ENCODE peak calls at places on chromosomes 12 and 14, in ten cellular contexts. One of them, this sample, is unnamed.

GRCh38 chr12:2323538-2324261 is 270.9 kb downstream of the CACNA1C start:
- DNase-seq in glutamatergic neuron: no peak
- DNase-seq in Kasumi-1: no peak
- DNase-seq in AG10803: no peak
- DNase-seq in heart right ventricle: peak
- DNase-seq in endothelial cell: no peak
- DNase-seq in HT1080: no peak
- DNase-seq in stimulated activated CD4-positive, alpha-beta T cell treated with anti-CD3 and anti-CD28 coated beads, Interleukin-4, amount 100 ng/mL, for 24 hours: no peak
- DNase-seq in NCI-H524: no peak
- DNase-seq in head of caudate nucleus: no peak
- DNase-seq in this sample: no peak

GRCh38 chr12:124498178-124498869 is 69.1 kb downstream of the NCOR2 start:
- DNase-seq in glutamatergic neuron: no peak
- DNase-seq in Kasumi-1: no peak
- DNase-seq in AG10803: peak
- DNase-seq in heart right ventricle: peak
- DNase-seq in endothelial cell: no peak
- DNase-seq in HT1080: no peak
- DNase-seq in stimulated activated CD4-positive, alpha-beta T cell treated with anti-CD3 and anti-CD28 coated beads, Interleukin-4, amount 100 ng/mL, for 24 hours: no peak
- DNase-seq in NCI-H524: no peak
- DNase-seq in head of caudate nucleus: no peak
- DNase-seq in this sample: no peak

GRCh38 chr14:58465425-58465824 is 37.9 kb downstream of the KIAA0586 start:
- DNase-seq in glutamatergic neuron: no peak
- DNase-seq in Kasumi-1: no peak
- DNase-seq in AG10803: peak
- DNase-seq in heart right ventricle: no peak
- DNase-seq in endothelial cell: no peak
- DNase-seq in HT1080: peak
- DNase-seq in stimulated activated CD4-positive, alpha-beta T cell treated with anti-CD3 and anti-CD28 coated beads, Interleukin-4, amount 100 ng/mL, for 24 hours: no peak
- DNase-seq in NCI-H524: no peak
- DNase-seq in head of caudate nucleus: no peak
- DNase-seq in this sample: no peak

GRCh38 chr14:53152909-53153701 is at the start of gene DDHD1:
- DNase-seq in glutamatergic neuron: peak
- DNase-seq in Kasumi-1: peak
- DNase-seq in AG10803: peak
- DNase-seq in heart right ventricle: peak
- DNase-seq in endothelial cell: peak
- DNase-seq in HT1080: peak
- DNase-seq in stimulated activated CD4-positive, alpha-beta T cell treated with anti-CD3 and anti-CD28 coated beads, Interleukin-4, amount 100 ng/mL, for 24 hours: peak
- DNase-seq in NCI-H524: peak
- DNase-seq in head of caudate nucleus: peak
- DNase-seq in this sample: peak

GRCh38 chr12:6215932-6216494 is 15.8 kb downstream of the CD9 start:
- DNase-seq in glutamatergic neuron: no peak
- DNase-seq in Kasumi-1: no peak
- DNase-seq in AG10803: peak
- DNase-seq in heart right ventricle: no peak
- DNase-seq in endothelial cell: no peak
- DNase-seq in HT1080: peak
- DNase-seq in stimulated activated CD4-positive, alpha-beta T cell treated with anti-CD3 and anti-CD28 coated beads, Interleukin-4, amount 100 ng/mL, for 24 hours: no peak
- DNase-seq in NCI-H524: no peak
- DNase-seq in head of caudate nucleus: peak
- DNase-seq in this sample: no peak

GRCh38 chr12:88207921-88208640 is 66.0 kb downstream of the TMTC3 start:
- DNase-seq in glutamatergic neuron: no peak
- DNase-seq in Kasumi-1: no peak
- DNase-seq in AG10803: peak
- DNase-seq in heart right ventricle: no peak
- DNase-seq in endothelial cell: no peak
- DNase-seq in HT1080: peak
- DNase-seq in stimulated activated CD4-positive, alpha-beta T cell treated with anti-CD3 and anti-CD28 coated beads, Interleukin-4, amount 100 ng/mL, for 24 hours: no peak
- DNase-seq in NCI-H524: no peak
- DNase-seq in head of caudate nucleus: no peak
- DNase-seq in this sample: no peak

GRCh38 chr14:68458840-68459469 is 333.9 kb downstream of the ZFP36L1 start:
- DNase-seq in glutamatergic neuron: no peak
- DNase-seq in Kasumi-1: no peak
- DNase-seq in AG10803: peak
- DNase-seq in heart right ventricle: peak
- DNase-seq in endothelial cell: peak
- DNase-seq in HT1080: peak
- DNase-seq in stimulated activated CD4-positive, alpha-beta T cell treated with anti-CD3 and anti-CD28 coated beads, Interleukin-4, amount 100 ng/mL, for 24 hours: no peak
- DNase-seq in NCI-H524: no peak
- DNase-seq in head of caudate nucleus: no peak
- DNase-seq in this sample: no peak

GRCh38 chr14:105065280-105066228 is at the start of gene GPR132:
- DNase-seq in glutamatergic neuron: no peak
- DNase-seq in Kasumi-1: peak
- DNase-seq in AG10803: no peak
- DNase-seq in heart right ventricle: peak
- DNase-seq in endothelial cell: no peak
- DNase-seq in HT1080: peak
- DNase-seq in stimulated activated CD4-positive, alpha-beta T cell treated with anti-CD3 and anti-CD28 coated beads, Interleukin-4, amount 100 ng/mL, for 24 hours: peak
- DNase-seq in NCI-H524: no peak
- DNase-seq in head of caudate nucleus: no peak
- DNase-seq in this sample: no peak

GRCh38 chr14:41605550-41606248 is 977 bp upstream of the LRFN5 start:
- DNase-seq in glutamatergic neuron: peak
- DNase-seq in Kasumi-1: no peak
- DNase-seq in AG10803: peak
- DNase-seq in heart right ventricle: no peak
- DNase-seq in endothelial cell: peak
- DNase-seq in HT1080: no peak
- DNase-seq in stimulated activated CD4-positive, alpha-beta T cell treated with anti-CD3 and anti-CD28 coated beads, Interleukin-4, amount 100 ng/mL, for 24 hours: no peak
- DNase-seq in NCI-H524: peak
- DNase-seq in head of caudate nucleus: peak
- DNase-seq in this sample: no peak

GRCh38 chr12:116354534-116354933 is 77.0 kb upstream of the MED13L start:
- DNase-seq in glutamatergic neuron: no peak
- DNase-seq in Kasumi-1: no peak
- DNase-seq in AG10803: no peak
- DNase-seq in heart right ventricle: no peak
- DNase-seq in endothelial cell: no peak
- DNase-seq in HT1080: no peak
- DNase-seq in stimulated activated CD4-positive, alpha-beta T cell treated with anti-CD3 and anti-CD28 coated beads, Interleukin-4, amount 100 ng/mL, for 24 hours: no peak
- DNase-seq in NCI-H524: no peak
- DNase-seq in head of caudate nucleus: no peak
- DNase-seq in this sample: no peak

GRCh38 chr14:80996049-80996901 is 40.9 kb downstream of the TSHR start:
- DNase-seq in glutamatergic neuron: no peak
- DNase-seq in Kasumi-1: peak
- DNase-seq in AG10803: peak
- DNase-seq in heart right ventricle: peak
- DNase-seq in endothelial cell: peak
- DNase-seq in HT1080: peak
- DNase-seq in stimulated activated CD4-positive, alpha-beta T cell treated with anti-CD3 and anti-CD28 coated beads, Interleukin-4, amount 100 ng/mL, for 24 hours: peak
- DNase-seq in NCI-H524: peak
- DNase-seq in head of caudate nucleus: peak
- DNase-seq in this sample: no peak

GRCh38 chr12:132248439-132249157 is 80.8 kb downstream of the GALNT9 start:
- DNase-seq in glutamatergic neuron: peak
- DNase-seq in Kasumi-1: peak
- DNase-seq in AG10803: peak
- DNase-seq in heart right ventricle: no peak
- DNase-seq in endothelial cell: no peak
- DNase-seq in HT1080: peak
- DNase-seq in stimulated activated CD4-positive, alpha-beta T cell treated with anti-CD3 and anti-CD28 coated beads, Interleukin-4, amount 100 ng/mL, for 24 hours: no peak
- DNase-seq in NCI-H524: no peak
- DNase-seq in head of caudate nucleus: no peak
- DNase-seq in this sample: no peak

GRCh38 chr12:131454418-131455217 is 256.3 kb upstream of the SFSWAP start:
- DNase-seq in glutamatergic neuron: peak
- DNase-seq in Kasumi-1: peak
- DNase-seq in AG10803: peak
- DNase-seq in heart right ventricle: peak
- DNase-seq in endothelial cell: peak
- DNase-seq in HT1080: peak
- DNase-seq in stimulated activated CD4-positive, alpha-beta T cell treated with anti-CD3 and anti-CD28 coated beads, Interleukin-4, amount 100 ng/mL, for 24 hours: peak
- DNase-seq in NCI-H524: peak
- DNase-seq in head of caudate nucleus: no peak
- DNase-seq in this sample: no peak

GRCh38 chr12:64730585-64730964 is 28.6 kb downstream of the GNS start:
- DNase-seq in glutamatergic neuron: peak
- DNase-seq in Kasumi-1: no peak
- DNase-seq in AG10803: no peak
- DNase-seq in heart right ventricle: no peak
- DNase-seq in endothelial cell: no peak
- DNase-seq in HT1080: no peak
- DNase-seq in stimulated activated CD4-positive, alpha-beta T cell treated with anti-CD3 and anti-CD28 coated beads, Interleukin-4, amount 100 ng/mL, for 24 hours: no peak
- DNase-seq in NCI-H524: peak
- DNase-seq in head of caudate nucleus: no peak
- DNase-seq in this sample: no peak

GRCh38 chr14:74083784-74084276 is 423 bp downstream of the ALDH6A1 start:
- DNase-seq in glutamatergic neuron: no peak
- DNase-seq in Kasumi-1: peak
- DNase-seq in AG10803: no peak
- DNase-seq in heart right ventricle: no peak
- DNase-seq in endothelial cell: no peak
- DNase-seq in HT1080: peak
- DNase-seq in stimulated activated CD4-positive, alpha-beta T cell treated with anti-CD3 and anti-CD28 coated beads, Interleukin-4, amount 100 ng/mL, for 24 hours: no peak
- DNase-seq in NCI-H524: peak
- DNase-seq in head of caudate nucleus: no peak
- DNase-seq in this sample: no peak

This sample was measured in ovary.